ENCODE peak calls at places on chromosomes 3 and 15, in eight cellular contexts. C, Y, B, L, M, S, G and T are unnamed samples.

GRCh38 chr3:183210862-183211341 is 42.2 kb upstream of the B3GNT5 start:
- DNase-seq in C (no peak), Y (no peak), B (no peak), L (no peak), M (no peak), S (peak; percentile 38), G (peak; percentile 82), T (peak; percentile 99)

GRCh38 chr3:29057326-29057725 is 223.5 kb upstream of the RBMS3 start:
- DNase-seq in C (no peak), Y (no peak), B (no peak), L (peak; percentile 51), M (peak; percentile 10), S (no peak), G (no peak), T (no peak)

GRCh38 chr3:46690798-46691197 is 2.7 kb downstream of the ALS2CL start:
- DNase-seq in C (no peak), Y (no peak), B (no peak), L (no peak), M (no peak), S (peak; percentile 79), G (no peak), T (no peak)

GRCh38 chr3:197026481-197026866 is 3.1 kb downstream of the MELTF start:
- DNase-seq in C (peak; percentile 7), Y (no peak), B (no peak), L (no peak), M (no peak), S (no peak), G (no peak), T (no peak)

GRCh38 chr15:63351170-63351569 is 30.5 kb downstream of the CA12 start:
- DNase-seq in C (no peak), Y (no peak), B (no peak), L (no peak), M (no peak), S (no peak), G (no peak), T (no peak)

GRCh38 chr15:100812802-100813201 is 66.8 kb upstream of the ALDH1A3 start:
- DNase-seq in C (no peak), Y (no peak), B (no peak), L (no peak), M (no peak), S (no peak), G (no peak), T (no peak)

GRCh38 chr3:123349566-123350450 is 99.1 kb downstream of the ADCY5 start:
- DNase-seq in C (no peak), Y (no peak), B (no peak), L (no peak), M (no peak), S (no peak), G (no peak), T (no peak)

GRCh38 chr15:48657891-48658591 is 12.5 kb upstream of the FBN1 start:
- DNase-seq in C (no peak), Y (no peak), B (no peak), L (peak; percentile 30), M (no peak), S (no peak), G (no peak), T (no peak)

GRCh38 chr3:115885621-115886020 is 262.3 kb downstream of the GAP43 start:
- DNase-seq in C (no peak), Y (no peak), B (no peak), L (peak; percentile 37), M (peak; percentile 31), S (no peak), G (no peak), T (no peak)

GRCh38 chr3:13316603-13317002 is 103.5 kb downstream of the NUP210 start:
- DNase-seq in C (no peak), Y (no peak), B (no peak), L (no peak), M (no peak), S (no peak), G (no peak), T (no peak)

GRCh38 chr3:20668411-20668810 is 482.4 kb upstream of the SGO1 start:
- DNase-seq in C (no peak), Y (no peak), B (no peak), L (peak; percentile 22), M (peak; percentile 19), S (peak; percentile 17), G (no peak), T (no peak)

GRCh38 chr3:155553800-155554199 is 191.1 kb downstream of the PLCH1 start:
- DNase-seq in C (peak; percentile 12), Y (no peak), B (no peak), L (no peak), M (no peak), S (no peak), G (peak; percentile 91), T (peak; percentile 97)

GRCh38 chr15:98960555-98961050 is 47.0 kb downstream of the PGPEP1L start:
- DNase-seq in C (no peak), Y (no peak), B (no peak), L (no peak), M (no peak), S (no peak), G (no peak), T (no peak)

GRCh38 chr3:104909721-104910120 is 457.0 kb upstream of the ALCAM start:
- DNase-seq in C (no peak), Y (no peak), B (no peak), L (peak; percentile 11), M (no peak), S (no peak), G (no peak), T (no peak)

GRCh38 chr3:21754839-21755238 is 3.8 kb upstream of the ZNF385D start:
- DNase-seq in C (no peak), Y (no peak), B (no peak), L (no peak), M (peak; percentile 50), S (no peak), G (no peak), T (no peak)

GRCh38 chr3:13879102-13879945 is 547 bp downstream of the WNT7A start:
- DNase-seq in C (no peak), Y (no peak), B (no peak), L (no peak), M (no peak), S (no peak), G (no peak), T (no peak)

GRCh38 chr3:41684802-41685740 is 276.8 kb downstream of the ULK4 start:
- DNase-seq in C (no peak), Y (no peak), B (no peak), L (no peak), M (peak; percentile 64), S (no peak), G (no peak), T (no peak)